ENCODE peak calls at places on chromosomes 12 and 14, in seven cellular contexts. B, S, M, Z, X, O and A are unnamed samples.

GRCh38 chr12:4036872-4037271 is 163.7 kb upstream of the PARP11 start:
- DNase-seq in B (no peak), S (no peak), M (no peak), Z (no peak), X (no peak), O (no peak), A (no peak)

GRCh38 chr12:119446459-119446858 is 111.9 kb downstream of the CCDC60 start:
- DNase-seq in B (no peak), S (no peak), M (no peak), Z (no peak), X (no peak), O (no peak), A (no peak)

GRCh38 chr12:53344824-53345485 is 8.8 kb upstream of the SP7 start:
- DNase-seq in B (peak; percentile 69), S (peak; percentile 53), M (peak; percentile 80), Z (peak; percentile 59), X (peak; percentile 63), O (peak; percentile 73), A (peak; percentile 54)

GRCh38 chr12:76830456-76830855 is 48.4 kb downstream of the CSRP2 start:
- DNase-seq in B (no peak), S (no peak), M (no peak), Z (no peak), X (no peak), O (no peak), A (no peak)

GRCh38 chr14:95455246-95455645 is 61.2 kb downstream of the SYNE3 start:
- DNase-seq in B (no peak), S (no peak), M (no peak), Z (no peak), X (no peak), O (no peak), A (no peak)

GRCh38 chr14:21227150-21227549 is 42.1 kb downstream of the HNRNPC start:
- DNase-seq in B (no peak), S (no peak), M (no peak), Z (no peak), X (no peak), O (no peak), A (no peak)

GRCh38 chr12:105954891-105955607 is 183.7 kb downstream of the NUAK1 start:
- DNase-seq in B (no peak), S (no peak), M (no peak), Z (no peak), X (no peak), O (no peak), A (no peak)

GRCh38 chr14:73712540-73713141 is 1.5 kb downstream of the PNMA1 start:
- DNase-seq in B (peak; percentile 25), S (peak; percentile 18), M (peak; percentile 67), Z (peak; percentile 8), X (no peak), O (no peak), A (no peak)

GRCh38 chr14:101962503-101962874 is 1.9 kb upstream of the DYNC1H1 start:
- DNase-seq in B (peak; percentile 59), S (no peak), M (no peak), Z (no peak), X (peak; percentile 58), O (peak; percentile 74), A (no peak)

GRCh38 chr12:91422811-91423210 is 240.2 kb upstream of the DCN start:
- DNase-seq in B (no peak), S (no peak), M (no peak), Z (no peak), X (no peak), O (no peak), A (no peak)

GRCh38 chr12:119153477-119154434 is 25.0 kb upstream of the HSPB8 start:
- DNase-seq in B (peak; percentile 58), S (no peak), M (peak; percentile 4), Z (no peak), X (peak; percentile 88), O (peak; percentile 72), A (no peak)

GRCh38 chr12:89278862-89279261 is 73.4 kb downstream of the DUSP6 start:
- DNase-seq in B (no peak), S (no peak), M (no peak), Z (no peak), X (no peak), O (no peak), A (no peak)

GRCh38 chr14:49686425-49686824 is 1.6 kb downstream of the POLE2 start:
- DNase-seq in B (no peak), S (no peak), M (no peak), Z (no peak), X (no peak), O (no peak), A (no peak)
- TF ChIP-seq CTCF in B (no peak), S (no peak), M (no peak), Z (no peak), X (no peak), O (no peak), A (no peak)

GRCh38 chr14:36570065-36570464 is 12.3 kb downstream of the NKX2-8 start:
- DNase-seq in B (no peak), S (no peak), M (no peak), Z (no peak), X (no peak), O (no peak), A (no peak)
- TF ChIP-seq CTCF in B (no peak), S (no peak), M (no peak), Z (no peak), X (no peak), O (no peak), A (no peak)

GRCh38 chr12:49019120-49019430 is 499 bp upstream of the PRKAG1 start:
- DNase-seq in B (no peak), S (no peak), M (no peak), Z (no peak), X (no peak), O (no peak), A (no peak)

GRCh38 chr12:49020441-49020840 is 1.9 kb upstream of the PRKAG1 start:
- DNase-seq in B (no peak), S (no peak), M (no peak), Z (no peak), X (no peak), O (no peak), A (peak; percentile 17)

GRCh38 chr12:49019435-49020317 is 1.1 kb upstream of the PRKAG1 start:
- DNase-seq in B (no peak), S (peak; percentile 29), M (peak; percentile 52), Z (no peak), X (no peak), O (no peak), A (peak; percentile 58)

GRCh38 chr12:49017764-49018281 is 753 bp downstream of the PRKAG1 start:
- DNase-seq in B (no peak), S (no peak), M (peak; percentile 56), Z (no peak), X (peak; percentile 77), O (no peak), A (peak; percentile 10)

GRCh38 chr12:49018282-49019119 is at the start of gene PRKAG1:
- DNase-seq in B (peak; percentile 96), S (peak; percentile 96), M (peak; percentile 98), Z (peak; percentile 95), X (peak; percentile 96), O (peak; percentile 95), A (peak; percentile 92)
- TF ChIP-seq CTCF in B (peak; percentile 31), S (peak; percentile 60), M (peak; percentile 59), Z (peak; percentile 61), X (no peak), O (peak; percentile 47), A (peak; percentile 51)

DNA sequence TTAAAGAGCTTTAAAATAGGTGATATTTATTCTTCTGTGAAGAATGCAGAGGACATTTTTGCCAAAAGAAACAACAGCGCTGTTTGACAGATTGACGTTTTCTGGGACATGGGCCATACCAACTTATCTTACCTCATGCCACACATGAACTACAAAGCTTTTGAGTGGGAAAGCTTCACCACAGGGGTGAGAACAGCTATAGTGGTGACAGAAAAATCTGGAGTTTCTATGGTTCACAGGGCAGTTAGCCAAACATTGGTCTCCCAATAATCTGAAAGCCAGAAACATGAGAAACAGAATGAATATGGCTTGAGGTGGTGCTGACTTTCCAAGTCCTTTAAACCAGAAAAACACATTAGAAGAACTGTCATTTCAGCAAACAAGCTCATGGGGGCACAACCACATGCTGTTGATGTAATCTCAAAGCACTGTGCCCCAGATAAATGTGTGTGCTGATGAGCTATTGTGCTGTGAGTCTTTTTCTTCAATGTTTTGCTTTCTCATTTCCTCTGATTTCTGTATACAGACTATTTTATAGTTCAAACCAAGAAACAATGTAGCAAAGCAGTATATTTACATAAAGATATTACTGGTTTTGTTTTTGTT is 905.4 kb downstream of the SLC16A7 start:
- DNase-seq in B (no peak), S (no peak), M (no peak), Z (no peak), X (no peak), O (no peak), A (no peak)
- TF ChIP-seq CTCF in B (no peak), S (no peak), M (no peak), Z (no peak), X (no peak), O (no peak), A (no peak)

DNA sequence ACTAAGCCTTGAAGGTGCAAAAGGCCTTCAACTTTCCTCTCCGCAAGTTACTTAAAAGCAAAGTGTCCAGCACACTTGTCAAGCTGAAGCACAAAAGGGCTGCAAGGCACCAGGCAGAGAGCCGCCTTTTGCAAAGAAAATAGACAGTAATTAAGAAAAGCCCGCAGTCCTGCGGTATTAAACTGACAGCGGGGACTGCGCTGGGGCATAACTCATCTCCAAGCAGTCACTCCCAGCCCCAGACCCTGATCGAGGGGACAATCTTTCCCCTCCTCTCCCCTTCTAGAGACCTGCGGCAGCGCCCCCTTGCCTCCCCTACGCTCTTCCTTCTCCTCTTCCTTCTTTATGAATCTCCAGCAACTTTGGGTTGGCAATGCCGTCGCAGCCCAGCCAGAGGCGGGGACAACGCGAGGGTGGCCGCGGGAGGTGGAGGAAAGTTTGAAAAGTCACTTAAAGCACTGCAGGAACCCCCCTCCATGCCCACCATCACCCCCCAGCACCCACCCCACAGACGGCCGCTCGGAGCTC is 200.9 kb upstream of the CAND1 start:
- DNase-seq in B (peak; percentile 29), S (no peak), M (no peak), Z (no peak), X (no peak), O (no peak), A (no peak)
- TF ChIP-seq CTCF in B (no peak), S (no peak), M (no peak), Z (no peak), X (no peak), O (no peak), A (peak; percentile 3)

DNA sequence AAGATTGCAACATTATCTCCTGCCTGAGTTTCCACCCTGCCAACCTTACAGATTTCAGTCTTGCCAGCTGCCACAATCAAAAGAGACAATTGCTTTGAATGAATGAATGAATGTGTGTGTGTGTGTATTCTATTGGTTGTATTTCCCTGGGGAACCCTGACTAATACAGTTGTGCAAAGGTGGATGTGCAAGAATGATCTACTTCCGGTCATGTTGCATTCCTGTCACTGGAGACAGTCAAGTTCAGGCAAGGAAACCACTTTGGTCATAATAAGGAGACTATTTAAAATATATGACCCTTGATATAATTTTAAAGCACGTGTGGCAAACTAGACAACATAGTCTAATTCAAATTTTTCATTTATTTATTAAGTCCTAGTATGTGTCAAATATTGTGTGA is 13.1 kb downstream of the RERG start:
- DNase-seq in B (no peak), S (no peak), M (no peak), Z (no peak), X (no peak), O (no peak), A (no peak)
- TF ChIP-seq CTCF in B (no peak), S (no peak), M (no peak), Z (no peak), X (no peak), O (no peak), A (no peak)

GRCh38 chr12:52151153-52151858 is 40.5 kb downstream of the KRT80 start:
- DNase-seq in B (no peak), S (no peak), M (no peak), Z (no peak), X (no peak), O (no peak), A (no peak)
- TF ChIP-seq CTCF in B (no peak), S (no peak), M (no peak), Z (no peak), X (no peak), O (no peak), A (no peak)